ENCODE peak calls at places on chromosomes 6 and 20, in four cellular contexts. O is central memory CD8-positive, alpha-beta T cell; Q is T-helper 1 cell; S is stimulated activated CD4-positive, alpha-beta T cell treated with anti-CD3 and anti-CD28 coated beads, Interleukin-2, amount 100 ng/mL, for 24 hours. E is an unnamed sample.

GRCh38 chr20:34639755-34640222 is 37.1 kb downstream of the PIGU start:
- DNase-seq in S (no peak), Q (no peak), O (no peak), E (no peak)

GRCh38 chr6:26304213-26305096 is 60.5 kb upstream of the BTN3A2 start:
- DNase-seq in Q (no peak), S (no peak), O (no peak), E (peak)

GRCh38 chr20:49583669-49584417 is 15.9 kb upstream of the PTGIS start:
- DNase-seq in Q (no peak), S (no peak), O (no peak), E (no peak)

GRCh38 chr20:50601511-50602431 is 89.6 kb downstream of the RIPOR3 start:
- DNase-seq in Q (no peak), S (no peak), O (no peak), E (no peak)

GRCh38 chr20:16672299-16672698 is 57.5 kb upstream of the SNRPB2 start:
- DNase-seq in Q (no peak), O (no peak), S (no peak), E (no peak)

GRCh38 chr20:3167738-3168078 is 5.6 kb downstream of the LZTS3 start:
- DNase-seq in Q (no peak), O (no peak), S (no peak), E (no peak)

GRCh38 chr20:46784450-46785127 is 75.1 kb downstream of the SLC2A10 start:
- DNase-seq in Q (no peak), S (no peak), O (no peak), E (no peak)

GRCh38 chr6:45657243-45657642 is 279.5 kb upstream of the SUPT3H start:
- DNase-seq in Q (no peak), S (no peak), O (no peak), E (no peak)

GRCh38 chr6:169231790-169232506 is 21.7 kb downstream of the THBS2 start:
- DNase-seq in Q (no peak), S (no peak), O (no peak), E (no peak)

GRCh38 chr6:133764011-133764812 is 124.7 kb upstream of the TCF21 start:
- DNase-seq in S (no peak), Q (no peak), O (no peak), E (no peak)

GRCh38 chr6:108798672-108799355 is 49.4 kb upstream of the ARMC2 start:
- DNase-seq in O (peak), S (peak), Q (no peak), E (peak)

GRCh38 chr6:17159240-17159639 is 57.4 kb downstream of the STMND1 start:
- DNase-seq in Q (no peak), O (no peak), S (no peak), E (no peak)

GRCh38 chr20:37519508-37520416 is 1.3 kb upstream of the NNAT start:
- DNase-seq in O (no peak), S (no peak), Q (no peak), E (no peak)

GRCh38 chr6:127592964-127593363 is 16.0 kb downstream of the C6orf58 start:
- DNase-seq in O (no peak), Q (no peak), S (no peak), E (no peak)

GRCh38 chr6:166173292-166173951 is 5.8 kb upstream of the TBXT start:
- DNase-seq in S (no peak), Q (no peak), O (no peak), E (no peak)

GRCh38 chr6:37741757-37742400 is 44.2 kb upstream of the MDGA1 start:
- DNase-seq in Q (no peak), S (no peak), O (no peak), E (no peak)

GRCh38 chr20:25041813-25042530 is 16.0 kb downstream of the ACSS1 start:
- DNase-seq in O (no peak), Q (no peak), S (no peak), E (no peak)

GRCh38 chr6:56718236-56718635 is 75.5 kb upstream of the DST start:
- DNase-seq in S (no peak), Q (no peak), O (no peak), E (no peak)

GRCh38 chr6:159174263-159174974 is 5.2 kb downstream of the FNDC1 start:
- DNase-seq in O (peak), Q (peak), S (peak), E (peak)

GRCh38 chr6:79712616-79713015 is 81.5 kb downstream of the SH3BGRL2 start:
- DNase-seq in O (no peak), Q (no peak), S (no peak), E (no peak)

GRCh38 chr6:28597924-28598323 is 72.2 kb downstream of the GPX5 start:
- DNase-seq in O (no peak), Q (no peak), S (no peak), E (no peak)

GRCh38 chr6:43391448-43392031 is 22.1 kb upstream of the ZNF318 start:
- DNase-seq in O (no peak), Q (peak), S (peak), E (peak)

GRCh38 chr6:16670183-16670582 is 91.1 kb downstream of the ATXN1 start:
- DNase-seq in Q (no peak), O (no peak), S (no peak), E (no peak)

GRCh38 chr6:71733970-71734899 is 152.1 kb upstream of the RIMS1 start:
- DNase-seq in O (no peak), S (no peak), Q (no peak), E (no peak)

GRCh38 chr20:35012227-35013069 is 56.8 kb downstream of the MYH7B start:
- DNase-seq in Q (no peak), S (no peak), O (no peak), E (no peak)

GRCh38 chr20:57372581-57373350 is 18.4 kb upstream of the RBM38 start:
- DNase-seq in Q (no peak), S (no peak), O (no peak), E (no peak)

GRCh38 chr6:53124131-53124800 is 24.4 kb downstream of the GCM1 start:
- DNase-seq in O (no peak), Q (no peak), S (no peak), E (no peak)

GRCh38 chr6:31356216-31356945 is 598 bp downstream of the HLA-B start:
- DNase-seq in Q (no peak), S (peak), O (peak), E (peak)

GRCh38 chr6:155328539-155329459 is 14.5 kb upstream of the TFB1M start:
- DNase-seq in Q (no peak), O (no peak), S (no peak), E (no peak)

GRCh38 chr6:158879180-158879579 is 60.0 kb upstream of the EZR start:
- DNase-seq in Q (no peak), S (peak), O (no peak), E (no peak)

GRCh38 chr20:62148908-62149314 is 5.3 kb downstream of the SS18L1 start:
- DNase-seq in O (no peak), Q (no peak), S (no peak), E (no peak)

GRCh38 chr20:47181056-47181862 is 175.2 kb downstream of the ZMYND8 start:
- DNase-seq in Q (no peak), O (no peak), S (no peak), E (no peak)

GRCh38 chr6:9404351-9405146 is 969.2 kb upstream of the SLC35B3 start:
- DNase-seq in S (no peak), O (no peak), Q (no peak), E (no peak)

GRCh38 chr6:153944197-153944596 is 94.8 kb upstream of the OPRM1 start:
- DNase-seq in O (no peak), Q (no peak), S (no peak), E (no peak)

GRCh38 chr6:26044140-26045045 is 42.8 kb upstream of the HFE start:
- DNase-seq in O (peak), Q (peak), S (peak), E (peak)

GRCh38 chr6:85403331-85404015 is 46.4 kb upstream of the NT5E start:
- DNase-seq in O (no peak), Q (no peak), S (no peak), E (no peak)

GRCh38 chr20:6614836-6615235 is 152.7 kb upstream of the BMP2 start:
- DNase-seq in O (no peak), Q (no peak), S (no peak), E (no peak)